ENCODE peak calls at places on chromosomes 16 and 17, in nine cellular contexts. One of them, this sample, is unnamed.

GRCh38 chr16:16982614-16983013 is 488.1 kb downstream of the XYLT1 start:
- DNase-seq in HTR-8/SVneo: no peak
- DNase-seq in NCI-H1105: peak
- DNase-seq in OCI-M1: no peak
- DNase-seq in neural crest cell: no peak
- DNase-seq in CD8-positive, alpha-beta memory T cell: no peak
- DNase-seq in ACHN: no peak
- DNase-seq in M059J: no peak
- DNase-seq in BJ: no peak
- DNase-seq in this sample: no peak

GRCh38 chr17:43723697-43724359 is 34.8 kb downstream of the SOST start:
- DNase-seq in HTR-8/SVneo: peak
- DNase-seq in NCI-H1105: no peak
- DNase-seq in OCI-M1: peak
- DNase-seq in neural crest cell: no peak
- DNase-seq in CD8-positive, alpha-beta memory T cell: no peak
- DNase-seq in ACHN: peak
- DNase-seq in M059J: peak
- DNase-seq in BJ: no peak
- DNase-seq in this sample: peak

GRCh38 chr17:39573447-39574298 is 34.0 kb downstream of the NEUROD2 start:
- DNase-seq in HTR-8/SVneo: peak
- DNase-seq in NCI-H1105: peak
- DNase-seq in OCI-M1: no peak
- DNase-seq in neural crest cell: peak
- DNase-seq in CD8-positive, alpha-beta memory T cell: no peak
- DNase-seq in ACHN: peak
- DNase-seq in M059J: peak
- DNase-seq in BJ: peak
- DNase-seq in this sample: peak

GRCh38 chr17:17320188-17320910 is 17.2 kb downstream of the NT5M start:
- DNase-seq in HTR-8/SVneo: no peak
- DNase-seq in NCI-H1105: no peak
- DNase-seq in OCI-M1: no peak
- DNase-seq in neural crest cell: no peak
- DNase-seq in CD8-positive, alpha-beta memory T cell: no peak
- DNase-seq in ACHN: no peak
- DNase-seq in M059J: no peak
- DNase-seq in BJ: no peak
- DNase-seq in this sample: no peak

GRCh38 chr16:79400462-79401149 is 199.9 kb downstream of the MAF start:
- DNase-seq in HTR-8/SVneo: no peak
- DNase-seq in NCI-H1105: no peak
- DNase-seq in OCI-M1: peak
- DNase-seq in neural crest cell: no peak
- DNase-seq in CD8-positive, alpha-beta memory T cell: no peak
- DNase-seq in ACHN: no peak
- DNase-seq in M059J: no peak
- DNase-seq in BJ: no peak
- DNase-seq in this sample: no peak

GRCh38 chr17:1082579-1082978 is 85.7 kb downstream of the TIMM22 start:
- DNase-seq in HTR-8/SVneo: no peak
- DNase-seq in NCI-H1105: no peak
- DNase-seq in OCI-M1: no peak
- DNase-seq in neural crest cell: no peak
- DNase-seq in CD8-positive, alpha-beta memory T cell: no peak
- DNase-seq in ACHN: no peak
- DNase-seq in M059J: peak
- DNase-seq in BJ: no peak
- DNase-seq in this sample: no peak

GRCh38 chr16:17334096-17334495 is 136.7 kb downstream of the XYLT1 start:
- DNase-seq in HTR-8/SVneo: no peak
- DNase-seq in NCI-H1105: no peak
- DNase-seq in OCI-M1: no peak
- DNase-seq in neural crest cell: no peak
- DNase-seq in CD8-positive, alpha-beta memory T cell: no peak
- DNase-seq in ACHN: no peak
- DNase-seq in M059J: peak
- DNase-seq in BJ: no peak
- DNase-seq in this sample: peak

GRCh38 chr16:89574681-89575246 is 794 bp upstream of the CPNE7 start:
- DNase-seq in HTR-8/SVneo: peak
- DNase-seq in NCI-H1105: no peak
- DNase-seq in OCI-M1: peak
- DNase-seq in neural crest cell: peak
- DNase-seq in CD8-positive, alpha-beta memory T cell: peak
- DNase-seq in ACHN: no peak
- DNase-seq in M059J: peak
- DNase-seq in BJ: no peak
- DNase-seq in this sample: no peak

GRCh38 chr17:14580494-14580893 is 279.6 kb downstream of the HS3ST3B1 start:
- DNase-seq in HTR-8/SVneo: no peak
- DNase-seq in NCI-H1105: no peak
- DNase-seq in OCI-M1: no peak
- DNase-seq in neural crest cell: no peak
- DNase-seq in CD8-positive, alpha-beta memory T cell: no peak
- DNase-seq in ACHN: no peak
- DNase-seq in M059J: peak
- DNase-seq in BJ: peak
- DNase-seq in this sample: no peak

GRCh38 chr17:77222356-77222755 is 81.6 kb downstream of the SEC14L1 start:
- DNase-seq in HTR-8/SVneo: no peak
- DNase-seq in NCI-H1105: no peak
- DNase-seq in OCI-M1: no peak
- DNase-seq in neural crest cell: no peak
- DNase-seq in CD8-positive, alpha-beta memory T cell: no peak
- DNase-seq in ACHN: no peak
- DNase-seq in M059J: no peak
- DNase-seq in BJ: no peak
- DNase-seq in this sample: no peak

GRCh38 chr16:17467923-17468540 is 2.7 kb downstream of the XYLT1 start:
- DNase-seq in HTR-8/SVneo: no peak
- DNase-seq in NCI-H1105: peak
- DNase-seq in OCI-M1: no peak
- DNase-seq in neural crest cell: peak
- DNase-seq in CD8-positive, alpha-beta memory T cell: peak
- DNase-seq in ACHN: peak
- DNase-seq in M059J: peak
- DNase-seq in BJ: no peak
- DNase-seq in this sample: no peak

GRCh38 chr17:8896087-8896486 is 28.6 kb upstream of the PIK3R6 start:
- DNase-seq in HTR-8/SVneo: no peak
- DNase-seq in NCI-H1105: no peak
- DNase-seq in OCI-M1: no peak
- DNase-seq in neural crest cell: no peak
- DNase-seq in CD8-positive, alpha-beta memory T cell: no peak
- DNase-seq in ACHN: no peak
- DNase-seq in M059J: no peak
- DNase-seq in BJ: no peak
- DNase-seq in this sample: no peak

GRCh38 chr16:70478912-70479341 is 24.5 kb downstream of the FCSK start:
- DNase-seq in HTR-8/SVneo: no peak
- DNase-seq in NCI-H1105: no peak
- DNase-seq in OCI-M1: no peak
- DNase-seq in neural crest cell: no peak
- DNase-seq in CD8-positive, alpha-beta memory T cell: no peak
- DNase-seq in ACHN: no peak
- DNase-seq in M059J: no peak
- DNase-seq in BJ: no peak
- DNase-seq in this sample: no peak

GRCh38 chr17:56292010-56292409 is 138.7 kb downstream of the ANKFN1 start:
- DNase-seq in HTR-8/SVneo: no peak
- DNase-seq in NCI-H1105: no peak
- DNase-seq in OCI-M1: no peak
- DNase-seq in neural crest cell: no peak
- DNase-seq in CD8-positive, alpha-beta memory T cell: no peak
- DNase-seq in ACHN: peak
- DNase-seq in M059J: peak
- DNase-seq in BJ: no peak
- DNase-seq in this sample: peak

GRCh38 chr17:44360826-44361225 is 2.8 kb downstream of the FAM171A2 start:
- DNase-seq in HTR-8/SVneo: no peak
- DNase-seq in NCI-H1105: no peak
- DNase-seq in OCI-M1: no peak
- DNase-seq in neural crest cell: no peak
- DNase-seq in CD8-positive, alpha-beta memory T cell: no peak
- DNase-seq in ACHN: no peak
- DNase-seq in M059J: peak
- DNase-seq in BJ: no peak
- DNase-seq in this sample: no peak

GRCh38 chr16:87765473-87765775 is 362 bp downstream of the KLHDC4 start:
- DNase-seq in HTR-8/SVneo: peak
- DNase-seq in NCI-H1105: no peak
- DNase-seq in OCI-M1: no peak
- DNase-seq in neural crest cell: no peak
- DNase-seq in CD8-positive, alpha-beta memory T cell: peak
- DNase-seq in ACHN: peak
- DNase-seq in M059J: peak
- DNase-seq in BJ: no peak
- DNase-seq in this sample: no peak